ENCODE peak calls at places on chromosomes 13 and 19, in five cellular contexts. J is NCI-H1105 treated with DMSO at 0.1 percent for 48 hours; Z is cardiac fibroblast; O is K562; G is stimulated activated CD8-positive, alpha-beta memory T cell treated with anti-CD3 and anti-CD28 coated beads, Interleukin-7, amount 100 ng/mL, for 1 hour. A is an unnamed sample.

GRCh38 chr13:38395505-38395803 is 45.8 kb downstream of the UFM1 start:
- DNase-seq in O (no peak), G (no peak), J (no peak), Z (no peak), A (no peak)

GRCh38 chr13:89554801-89555200 is 1792.7 kb upstream of the MIR17HG start:
- DNase-seq in O (no peak), G (no peak), J (peak), Z (no peak), A (no peak)

GRCh38 chr19:58562126-58563033 is 4.0 kb upstream of the UBE2M start:
- DNase-seq in Z (peak), J (no peak), O (no peak), G (no peak), A (no peak)

GRCh38 chr13:101523732-101524131 is 71.3 kb downstream of the ITGBL1 start:
- DNase-seq in J (no peak), Z (peak), O (no peak), G (no peak), A (peak)

GRCh38 chr13:44380404-44381165 is 7.0 kb downstream of the SERP2 start:
- DNase-seq in Z (peak), J (no peak), O (no peak), G (no peak), A (no peak)

GRCh38 chr13:47603365-47603764 is 397.7 kb downstream of the SUCLA2 start:
- DNase-seq in O (no peak), J (no peak), G (no peak), Z (no peak), A (peak)

GRCh38 chr13:97161832-97162231 is 60.3 kb upstream of the MBNL2 start:
- DNase-seq in O (no peak), G (no peak), Z (no peak), J (no peak), A (no peak)

GRCh38 chr13:99859178-99860177 is 112.1 kb downstream of the ZIC5 start:
- DNase-seq in J (peak), Z (no peak), O (no peak), G (peak), A (no peak)

GRCh38 chr19:4559569-4559968 is at the start of gene SEMA6B:
- DNase-seq in Z (peak), J (no peak), G (no peak), O (no peak), A (no peak)